ENCODE peak calls at places on chromosomes 2 and 18, in nine cellular contexts. W is endothelial cell of umbilical vein, R is Panc1, K is HCT116, I is spleen, C is transverse colon, T is GM23338, S is SK-N-SH, L is esophagus muscularis mucosa. G is an unnamed sample.

GRCh38 chr2:196279496-196279895 is 108.1 kb upstream of the STK17B start:
- DNase-seq in C (no peak), W (no peak), S (no peak), T (no peak), R (no peak), I (no peak), L (no peak), K (no peak), G (no peak)

GRCh38 chr2:219523031-219523671 is 8.9 kb downstream of the ASIC4 start:
- DNase-seq in K (no peak), S (no peak), R (no peak), W (no peak), I (no peak), C (no peak), T (peak), L (no peak), G (no peak)

GRCh38 chr2:35978218-35978617 is 377.4 kb upstream of the CRIM1 start:
- DNase-seq in T (no peak), I (no peak), W (no peak), L (no peak), R (no peak), K (no peak), S (no peak), C (no peak), G (no peak)

GRCh38 chr2:112962308-112963175 is 15.3 kb upstream of the IL36G start:
- DNase-seq in T (no peak), C (no peak), S (no peak), W (no peak), R (no peak), I (no peak), L (peak), K (no peak), G (no peak)

GRCh38 chr2:38218583-38218982 is 142.6 kb upstream of the CYP1B1 start:
- DNase-seq in K (no peak), W (no peak), C (no peak), S (peak), T (no peak), R (no peak), L (no peak), I (no peak), G (no peak)

GRCh38 chr2:147204102-147204501 is 640.7 kb upstream of the ACVR2A start:
- DNase-seq in K (no peak), L (no peak), T (no peak), I (no peak), W (no peak), C (no peak), R (no peak), S (no peak), G (no peak)

GRCh38 chr18:7684966-7685365 is 117.8 kb downstream of the PTPRM start:
- DNase-seq in K (no peak), S (no peak), R (no peak), W (no peak), I (no peak), L (no peak), T (no peak), C (no peak), G (no peak)

GRCh38 chr2:225270861-225271260 is 128.6 kb upstream of the NYAP2 start:
- DNase-seq in C (no peak), S (peak), I (no peak), R (no peak), T (peak), K (peak), W (no peak), L (peak), G (no peak)

GRCh38 chr2:29632018-29632417 is 289.4 kb downstream of the ALK start:
- DNase-seq in K (no peak), C (no peak), T (no peak), S (no peak), I (no peak), L (no peak), W (no peak), R (no peak), G (no peak)

GRCh38 chr2:35915261-35915660 is 440.3 kb upstream of the CRIM1 start:
- DNase-seq in T (peak), C (no peak), I (no peak), L (no peak), K (no peak), W (no peak), S (no peak), R (no peak), G (no peak)

GRCh38 chr2:161312996-161313395 is 4.8 kb downstream of the PSMD14 start:
- DNase-seq in K (no peak), L (no peak), I (no peak), S (no peak), T (no peak), C (no peak), W (no peak), R (no peak), G (no peak)

GRCh38 chr2:177241771-177242135 is 22.8 kb downstream of the NFE2L2 start:
- DNase-seq in C (no peak), K (no peak), W (no peak), S (peak), L (no peak), I (no peak), R (no peak), T (no peak), G (no peak)

GRCh38 chr18:78074400-78075020 is 824.9 kb downstream of the GALR1 start:
- DNase-seq in W (no peak), C (no peak), S (no peak), K (no peak), I (no peak), L (peak), T (no peak), R (no peak), G (no peak)

GRCh38 chr18:60538891-60539290 is 166.3 kb upstream of the MC4R start:
- DNase-seq in R (no peak), L (no peak), W (no peak), C (no peak), K (no peak), S (no peak), I (no peak), T (no peak), G (no peak)

GRCh38 chr2:15732341-15733077 is 140.8 kb downstream of the DDX1 start:
- DNase-seq in I (no peak), S (peak), L (no peak), C (no peak), R (no peak), T (no peak), K (no peak), W (no peak), G (no peak)

GRCh38 chr2:233439191-233439590 is 84.9 kb downstream of the DGKD start:
- DNase-seq in K (no peak), L (no peak), T (no peak), W (no peak), I (peak), C (no peak), S (no peak), R (no peak), G (peak)

GRCh38 chr2:27756091-27756490 is 15.4 kb upstream of the MRPL33 start:
- DNase-seq in W (no peak), C (no peak), K (no peak), L (no peak), S (no peak), T (no peak), R (no peak), I (no peak), G (no peak)

GRCh38 chr18:75574197-75574596 is 146.7 kb upstream of the SMIM21 start:
- DNase-seq in W (no peak), L (peak), K (no peak), R (no peak), S (no peak), I (no peak), T (no peak), C (no peak), G (no peak)

GRCh38 chr2:105875241-105875640 is 130.5 kb downstream of the NCK2 start:
- DNase-seq in K (no peak), T (no peak), W (no peak), R (no peak), S (no peak), I (no peak), L (no peak), C (no peak), G (no peak)

GRCh38 chr2:73776869-73777519 is 2.9 kb downstream of the DUSP11 start:
- DNase-seq in T (no peak), R (no peak), K (no peak), C (no peak), I (no peak), S (no peak), L (no peak), W (no peak), G (no peak)

GRCh38 chr2:217996345-217996744 is 6.5 kb downstream of the TNS1 start:
- DNase-seq in W (no peak), S (no peak), T (no peak), C (no peak), K (no peak), L (no peak), R (no peak), I (no peak), G (no peak)

GRCh38 chr2:127128508-127128907 is 21.6 kb upstream of the BIN1 start:
- DNase-seq in W (no peak), I (peak), L (peak), T (peak), K (peak), R (no peak), S (peak), C (peak), G (no peak)

GRCh38 chr2:235324324-235324723 is 169.5 kb upstream of the AGAP1 start:
- DNase-seq in I (no peak), S (no peak), R (no peak), W (no peak), T (peak), L (no peak), K (no peak), C (no peak), G (no peak)

GRCh38 chr18:63890950-63891304 is 3.4 kb downstream of the SERPINB2 start:
- DNase-seq in T (no peak), K (no peak), R (no peak), S (peak), L (no peak), W (peak), C (no peak), I (no peak), G (no peak)

GRCh38 chr18:73831688-73832087 is 315.9 kb downstream of the FBXO15 start:
- DNase-seq in R (no peak), C (no peak), S (no peak), I (no peak), W (no peak), L (peak), K (no peak), T (no peak), G (no peak)

GRCh38 chr2:219687882-219688559 is 60.6 kb downstream of the SLC4A3 start:
- DNase-seq in W (no peak), I (no peak), S (no peak), L (no peak), R (no peak), K (peak), C (no peak), T (peak), G (no peak)

GRCh38 chr2:237661799-237662328 is 34.5 kb downstream of the LRRFIP1 start:
- DNase-seq in C (no peak), L (no peak), T (no peak), I (no peak), K (no peak), S (no peak), R (no peak), W (no peak), G (no peak)

GRCh38 chr2:230203110-230203676 is 16.6 kb downstream of the SP110 start:
- DNase-seq in K (no peak), I (peak), T (no peak), W (no peak), L (no peak), S (no peak), C (peak), R (no peak), G (no peak)
- TF ChIP-seq POLR2AphosphoS5 in K (no peak), I (peak), T (no peak), W (no peak), L (no peak), S (no peak), C (no peak), R (no peak), G (no peak)

GRCh38 chr18:12325726-12326245 is 17.7 kb downstream of the TUBB6 start:
- DNase-seq in K (no peak), W (no peak), C (no peak), R (no peak), I (no peak), S (no peak), T (no peak), L (no peak), G (peak)
- TF ChIP-seq POLR2AphosphoS5 in K (no peak), W (no peak), C (no peak), R (no peak), I (no peak), S (no peak), T (peak), L (no peak), G (no peak)

DNA sequence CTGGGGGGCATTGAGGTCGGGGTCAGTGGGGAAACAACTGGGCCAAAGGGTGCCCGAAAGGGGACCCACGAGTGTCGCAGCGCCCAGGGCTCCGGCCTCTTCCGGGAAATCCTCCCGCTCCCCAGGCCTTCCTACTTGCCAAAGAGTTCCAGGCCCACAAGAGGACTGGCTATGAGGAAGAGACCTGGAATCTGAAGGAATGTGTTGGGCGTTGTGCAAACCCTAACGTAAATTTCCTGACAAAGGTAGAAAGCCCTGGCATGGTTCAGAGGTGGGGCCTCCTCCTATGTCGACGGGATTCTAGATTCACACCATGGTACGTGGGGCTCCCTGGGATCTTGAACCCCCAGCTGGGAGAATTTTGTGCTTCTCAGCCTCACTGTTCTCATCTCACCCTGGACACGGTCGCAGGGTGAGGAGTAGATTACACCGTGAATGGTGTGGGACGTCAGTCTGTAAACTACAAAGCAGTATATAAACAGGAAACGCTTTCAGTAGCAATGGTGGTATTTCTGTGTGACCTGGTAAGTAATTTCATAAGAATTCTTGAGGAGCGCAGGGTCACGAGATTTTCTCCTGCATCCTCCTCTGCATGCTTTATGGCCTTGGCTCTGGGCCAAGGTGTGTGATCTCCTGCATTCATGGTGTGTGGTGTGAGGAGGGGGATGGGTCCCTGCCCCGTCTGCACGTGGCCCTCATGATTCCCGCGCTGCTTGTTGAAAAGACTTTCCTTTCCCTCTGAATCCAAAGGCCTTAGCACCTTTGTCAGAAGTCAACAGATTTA is 868 bp downstream of the HSBP1L1 start:
- DNase-seq in L (no peak), W (peak), T (peak), S (peak), C (peak), R (peak), I (peak), K (no peak), G (no peak)
- TF ChIP-seq POLR2AphosphoS5 in L (no peak), W (no peak), T (no peak), S (no peak), C (peak), R (peak), I (peak), K (no peak), G (no peak)

GRCh38 chr2:144040834-144041233 is 479.1 kb downstream of the ZEB2 start:
- DNase-seq in S (no peak), T (no peak), W (no peak), R (no peak), C (no peak), I (no peak), K (no peak), L (no peak), G (no peak)

GRCh38 chr2:144042751-144043150 is 477.2 kb downstream of the ZEB2 start:
- DNase-seq in T (no peak), L (no peak), W (no peak), I (no peak), S (no peak), R (no peak), K (no peak), C (no peak), G (no peak)

GRCh38 chr2:144041612-144042011 is 478.3 kb downstream of the ZEB2 start:
- DNase-seq in W (no peak), I (no peak), S (no peak), L (no peak), R (no peak), T (peak), C (no peak), K (no peak), G (no peak)
- TF ChIP-seq POLR2AphosphoS5 in W (no peak), I (no peak), S (no peak), L (no peak), R (no peak), T (no peak), C (no peak), K (no peak), G (no peak)

GRCh38 chr2:122150546-122150945 is 395.1 kb downstream of the TSN start:
- DNase-seq in T (no peak), I (no peak), W (peak), C (no peak), K (no peak), L (no peak), S (no peak), R (no peak), G (no peak)
- TF ChIP-seq POLR2AphosphoS5 in T (no peak), I (no peak), W (no peak), C (no peak), K (no peak), L (no peak), S (no peak), R (no peak), G (no peak)

DNA sequence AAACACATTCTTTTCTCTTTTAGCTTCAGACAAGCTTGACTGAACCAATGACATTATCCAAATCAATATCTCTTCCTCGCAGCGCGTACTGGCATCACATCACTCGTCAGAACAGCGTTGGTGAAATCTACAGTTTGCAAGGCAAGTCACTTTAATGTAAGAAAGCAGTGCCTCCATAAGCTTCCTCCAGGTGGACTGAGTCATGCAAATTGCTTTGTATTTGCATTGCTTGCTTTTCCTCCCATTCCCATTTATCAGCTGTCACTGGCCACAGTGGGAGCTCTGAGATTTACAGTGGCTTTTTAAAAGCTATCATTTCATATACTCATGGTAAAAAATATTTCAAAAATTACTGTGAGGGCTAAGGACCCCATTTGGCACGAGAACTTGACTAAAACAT is 189.9 kb downstream of the CD226 start:
- DNase-seq in S (no peak), W (no peak), K (no peak), C (no peak), I (no peak), R (no peak), T (peak), L (no peak), G (no peak)
- TF ChIP-seq POLR2AphosphoS5 in S (no peak), W (no peak), K (no peak), C (no peak), I (no peak), R (no peak), T (no peak), L (no peak), G (no peak)

G was measured in suprapubic skin.